ENCODE peak calls at places on chromosomes 7 and 10, in eight cellular contexts. D is anterior cingulate cortex; B is fibroblast of the aortic adventitia; E is WTC11; L is CD4-positive, alpha-beta T cell; X is activated T-cell treated with anti-CD3 and anti-CD28 coated beads, Interleukin-2, amount 50 U/mL, for 48 hours; V is NCI-H1092 treated with DMSO at 0.1 percent for 48 hours; I is RWPE1. G is an unnamed sample.
A peak's percentile ranks its signal among the peaks of the same experiment; 100 is the strongest.

GRCh38 chr7:767941-768729 is 41.1 kb upstream of the PRKAR1B start:
- DNase-seq in E (no peak), D (no peak), I (peak; percentile 69), L (no peak), V (peak; percentile 100), X (no peak), B (peak; percentile 67), G (peak; percentile 99)

GRCh38 chr10:50552308-50552707 is 71.4 kb downstream of the SGMS1 start:
- DNase-seq in B (peak; percentile 91), I (no peak), V (no peak), D (no peak), E (no peak), L (no peak), X (no peak), G (peak; percentile 93)

GRCh38 chr7:66105263-66105748 is 9.3 kb upstream of the CRCP start:
- DNase-seq in L (no peak), B (no peak), D (no peak), I (no peak), X (no peak), E (no peak), V (no peak), G (no peak)

GRCh38 chr7:4001742-4002141 is 680.4 kb upstream of the FOXK1 start:
- DNase-seq in B (no peak), D (no peak), L (no peak), V (no peak), I (no peak), X (no peak), E (no peak), G (no peak)

GRCh38 chr7:2289621-2290020 is 24.6 kb downstream of the SNX8 start:
- DNase-seq in D (no peak), X (no peak), V (no peak), E (no peak), I (no peak), L (no peak), B (no peak), G (no peak)

GRCh38 chr7:2203551-2204300 is 29.0 kb downstream of the MAD1L1 start:
- DNase-seq in X (no peak), I (no peak), L (no peak), B (peak; percentile 37), D (no peak), V (no peak), E (peak; percentile 7), G (peak; percentile 24)

GRCh38 chr10:119478111-119479047 is 64.1 kb downstream of the RGS10 start:
- DNase-seq in I (no peak), B (no peak), L (no peak), E (no peak), X (no peak), V (no peak), D (no peak), G (peak; percentile 16)

GRCh38 chr7:148747274-148747673 is 48.6 kb downstream of the CUL1 start:
- DNase-seq in B (no peak), X (no peak), V (no peak), D (no peak), L (no peak), E (peak; percentile 77), I (peak; percentile 4), G (no peak)

G was measured in choroid plexus epithelial cell.